ENCODE peak calls at places on chromosomes 1 and 21, in six cellular contexts. C is adipocyte; Y is stimulated activated CD8-positive, alpha-beta memory T cell treated with anti-CD3 and anti-CD28 coated beads, Interleukin-4, amount 100 ng/mL, for 24 hours; G is stimulated activated CD4-positive, alpha-beta T cell treated with anti-CD3 and anti-CD28 coated beads, Interleukin-1b, Interleukin-23, amount 100 ng/mL, for 4 hours; L is fibroblast of mammary gland; J is H54. R is an unnamed sample.
A peak's percentile ranks its signal among the peaks of the same experiment; 100 is the strongest.

GRCh38 chr1:115156826-115157468 is 67.6 kb upstream of the TSPAN2 start:
- DNase-seq in C (no peak), Y (no peak), G (no peak), L (no peak), J (no peak), R (no peak)

GRCh38 chr21:42220138-42220701 is 1.3 kb downstream of the ABCG1 start:
- DNase-seq in C (peak; percentile 15), Y (no peak), G (peak; percentile 17), L (peak; percentile 53), J (peak; percentile 75), R (peak; percentile 73)

GRCh38 chr1:51520700-51521248 is 1.7 kb upstream of the EPS15 start:
- DNase-seq in C (no peak), Y (no peak), G (no peak), L (no peak), J (no peak), R (no peak)

GRCh38 chr1:231363624-231364023 is 25.5 kb downstream of the SPRTN start:
- DNase-seq in C (no peak), Y (no peak), G (no peak), L (no peak), J (no peak), R (no peak)

GRCh38 chr1:30171956-30172694 is 551.3 kb downstream of the MATN1 start:
- DNase-seq in C (no peak), Y (no peak), G (no peak), L (no peak), J (no peak), R (no peak)

GRCh38 chr1:168583571-168583970 is 7.2 kb downstream of the XCL1 start:
- DNase-seq in C (no peak), Y (no peak), G (no peak), L (no peak), J (no peak), R (no peak)

GRCh38 chr1:69055223-69055622 is 512.5 kb upstream of the LRRC7 start:
- DNase-seq in C (no peak), Y (no peak), G (no peak), L (no peak), J (no peak), R (no peak)

GRCh38 chr21:44051462-44051941 is 39.4 kb downstream of the TRAPPC10 start:
- DNase-seq in C (no peak), Y (no peak), G (no peak), L (peak; percentile 47), J (no peak), R (peak; percentile 44)

GRCh38 chr1:68011786-68012375 is 38.5 kb downstream of the DIRAS3 start:
- DNase-seq in C (no peak), Y (no peak), G (no peak), L (no peak), J (no peak), R (no peak)

GRCh38 chr1:60621524-60621923 is 460.8 kb upstream of the NFIA start:
- DNase-seq in C (no peak), Y (no peak), G (no peak), L (peak; percentile 16), J (no peak), R (no peak)

GRCh38 chr1:39272027-39272790 is 67.7 kb downstream of the MACF1 start:
- DNase-seq in C (peak; percentile 24), Y (no peak), G (no peak), L (peak; percentile 33), J (no peak), R (no peak)

GRCh38 chr1:46219551-46220520 is 16.7 kb downstream of the LURAP1 start:
- DNase-seq in C (no peak), Y (no peak), G (no peak), L (peak; percentile 14), J (no peak), R (no peak)

GRCh38 chr1:71047635-71048607 is at the start of gene PTGER3:
- DNase-seq in C (peak; percentile 58), Y (peak; percentile 44), G (peak; percentile 45), L (no peak), J (no peak), R (peak; percentile 69)

GRCh38 chr1:178101654-178102053 is 7.8 kb downstream of the RASAL2 start:
- DNase-seq in C (peak; percentile 59), Y (no peak), G (no peak), L (peak; percentile 68), J (no peak), R (no peak)

GRCh38 chr1:59645893-59646292 is 168.9 kb upstream of the HOOK1 start:
- DNase-seq in C (peak; percentile 82), Y (no peak), G (no peak), L (peak; percentile 92), J (no peak), R (peak; percentile 50)

R was measured in AG08396.